ENCODE peak calls at places on chromosomes 3 and 15, in nine cellular contexts. E is left ventricle myocardium inferior, F is ovary, G is AG04449, D is fibroblast of mammary gland, Z is nephron progenitor cell, H is adrenal gland, Y is GM06990, X is heart left ventricle. C is an unnamed sample.
A peak's percentile ranks its signal among the peaks of the same experiment; 100 is the strongest.

GRCh38 chr15:93048759-93049161 is 40.3 kb downstream of the RGMA start:
- DNase-seq in E (no peak), F (no peak), G (no peak), D (peak; percentile 24), Z (no peak), H (no peak), Y (no peak), X (no peak), C (peak; percentile 49)

GRCh38 chr3:190010486-190010885 is 110.2 kb downstream of the P3H2 start:
- DNase-seq in E (no peak), F (no peak), G (no peak), D (no peak), Z (no peak), H (no peak), Y (no peak), X (no peak), C (no peak)

GRCh38 chr3:134331811-134332199 is 42.4 kb downstream of the AMOTL2 start:
- DNase-seq in E (no peak), F (no peak), G (no peak), D (no peak), Z (no peak), H (no peak), Y (no peak), X (no peak), C (peak; percentile 49)

GRCh38 chr3:149373235-149374125 is 4.0 kb downstream of the TM4SF1 start:
- DNase-seq in E (no peak), F (no peak), G (no peak), D (peak; percentile 94), Z (no peak), H (no peak), Y (no peak), X (no peak), C (peak; percentile 91)

GRCh38 chr3:124965413-124965812 is 30.9 kb upstream of the MUC13 start:
- DNase-seq in E (no peak), F (no peak), G (no peak), D (peak; percentile 46), Z (no peak), H (no peak), Y (no peak), X (no peak), C (no peak)

GRCh38 chr3:60536420-60536819 is 714.8 kb downstream of the FHIT start:
- DNase-seq in E (no peak), F (no peak), G (no peak), D (no peak), Z (peak; percentile 12), H (no peak), Y (peak; percentile 17), X (no peak), C (no peak)

GRCh38 chr15:66819084-66819483 is 117.0 kb downstream of the SMAD6 start:
- DNase-seq in E (no peak), F (no peak), G (no peak), D (peak; percentile 25), Z (no peak), H (no peak), Y (no peak), X (no peak), C (no peak)

GRCh38 chr3:194382892-194383223 is 13.3 kb upstream of the LRRC15 start:
- DNase-seq in E (no peak), F (no peak), G (no peak), D (no peak), Z (no peak), H (no peak), Y (no peak), X (no peak), C (no peak)

GRCh38 chr15:69919816-69920215 is 177.9 kb downstream of the TLE3 start:
- DNase-seq in E (no peak), F (no peak), G (no peak), D (no peak), Z (no peak), H (no peak), Y (no peak), X (no peak), C (no peak)

GRCh38 chr3:119601154-119601553 is 3.5 kb downstream of the PLA1A start:
- DNase-seq in E (no peak), F (no peak), G (no peak), D (no peak), Z (no peak), H (no peak), Y (no peak), X (no peak), C (no peak)

GRCh38 chr3:186971578-186971977 is 41.3 kb downstream of the ST6GAL1 start:
- DNase-seq in E (no peak), F (no peak), G (no peak), D (no peak), Z (no peak), H (no peak), Y (no peak), X (no peak), C (no peak)

GRCh38 chr3:172277151-172277652 is 171.1 kb downstream of the GHSR start:
- DNase-seq in E (no peak), F (no peak), G (no peak), D (no peak), Z (no peak), H (no peak), Y (no peak), X (no peak), C (no peak)

GRCh38 chr3:55587476-55587875 is 100.4 kb upstream of the WNT5A start:
- DNase-seq in E (no peak), F (no peak), G (no peak), D (no peak), Z (no peak), H (no peak), Y (no peak), X (no peak), C (no peak)

GRCh38 chr15:85707519-85708338 is 87.0 kb downstream of the KLHL25 start:
- DNase-seq in E (no peak), F (no peak), G (no peak), D (peak; percentile 44), Z (no peak), H (no peak), Y (no peak), X (peak; percentile 35), C (no peak)

DNA sequence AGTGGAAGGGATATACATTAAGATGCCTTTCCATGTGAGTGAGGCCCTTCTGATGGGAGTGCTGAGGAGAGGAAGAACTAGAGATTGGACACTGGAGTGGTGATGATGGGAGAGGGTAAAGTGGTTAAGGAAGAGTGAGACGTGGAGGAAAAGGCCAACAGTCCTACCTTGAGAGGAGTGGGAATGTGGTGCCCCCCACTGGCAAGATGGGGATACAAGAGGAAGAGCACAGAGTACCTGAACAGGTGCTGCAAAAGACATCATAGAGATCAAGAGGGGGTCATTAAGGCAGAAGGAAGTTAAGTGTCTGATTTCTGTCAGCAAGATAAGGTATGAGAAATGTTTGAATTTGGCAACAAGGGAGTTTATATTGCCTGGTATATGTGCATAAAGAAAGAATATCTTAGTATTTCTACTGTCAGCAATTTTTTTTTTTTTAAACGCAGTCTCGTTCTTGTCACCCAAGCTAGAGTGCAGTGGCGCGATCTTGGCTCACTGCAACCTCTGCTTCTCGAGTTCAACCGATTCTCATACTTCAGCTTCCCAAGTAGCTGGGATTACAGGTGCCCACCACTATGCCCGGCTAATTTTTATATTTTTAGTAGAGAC is 34.0 kb downstream of the ARIH2 start:
- DNase-seq in E (no peak), F (no peak), G (no peak), D (peak; percentile 18), Z (peak; percentile 25), H (no peak), Y (no peak), X (no peak), C (peak; percentile 54)
- TF ChIP-seq CTCF in E (peak; percentile 62), F (no peak), G (peak; percentile 25), D (peak; percentile 31), Z (peak; percentile 34), H (no peak), Y (peak; percentile 68), X (peak; percentile 21), C (peak; percentile 16)

GRCh38 chr15:40130118-40130517 is 21.4 kb upstream of the BMF start:
- DNase-seq in E (no peak), F (no peak), G (no peak), D (no peak), Z (no peak), H (no peak), Y (no peak), X (no peak), C (no peak)
- TF ChIP-seq CTCF in E (no peak), F (no peak), G (no peak), D (no peak), Z (no peak), H (no peak), Y (no peak), X (no peak), C (no peak)

DNA sequence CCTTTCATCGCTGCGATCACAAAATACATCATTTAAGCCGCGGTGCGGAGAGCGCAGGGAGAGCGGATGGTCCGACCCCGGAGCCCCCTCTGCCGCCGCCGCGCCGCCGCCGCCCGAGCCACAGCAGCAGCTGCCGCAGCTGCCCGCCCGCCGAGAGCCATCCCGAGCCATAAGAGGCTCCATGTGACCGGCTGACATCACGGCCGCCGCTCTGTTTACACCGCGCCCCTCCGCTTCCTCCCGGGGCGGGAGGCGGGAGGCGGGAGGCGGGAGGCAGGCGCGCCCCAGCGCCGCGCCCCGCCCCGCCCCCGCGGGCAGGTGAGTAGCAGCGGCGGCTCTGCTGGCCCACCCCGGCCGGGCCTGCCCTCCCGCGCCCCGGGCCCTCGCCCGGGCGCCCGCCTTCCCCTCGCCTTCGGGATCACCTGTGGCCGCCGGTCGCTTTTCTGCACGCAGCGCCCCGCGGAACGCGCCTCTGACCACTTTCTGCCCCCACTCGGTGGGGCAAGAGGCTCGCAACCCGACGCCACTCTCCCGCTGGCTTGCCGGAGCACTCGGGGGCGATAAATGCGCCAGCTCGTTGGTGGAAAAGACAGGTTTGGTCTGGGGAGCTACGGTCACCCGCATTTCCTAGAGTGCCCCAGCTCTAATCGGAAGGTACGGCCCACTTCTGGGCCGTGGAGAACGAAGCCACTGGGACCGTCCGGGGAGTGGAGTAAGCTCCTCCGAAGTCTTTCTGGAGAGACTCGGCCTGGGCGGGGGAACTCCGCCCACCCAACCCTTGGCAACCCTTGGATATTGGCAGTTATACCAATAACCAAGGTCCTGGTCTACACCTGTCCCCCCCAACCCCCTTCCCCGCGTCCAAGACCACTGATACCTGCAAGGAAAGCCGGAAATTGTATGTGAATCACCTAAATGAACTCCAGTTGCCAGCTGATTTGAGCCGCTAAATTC is 113.7 kb upstream of the ICE2 start:
- DNase-seq in E (peak; percentile 89), F (peak; percentile 89), G (no peak), D (peak; percentile 63), Z (peak; percentile 88), H (peak; percentile 91), Y (peak; percentile 75), X (peak; percentile 89), C (peak; percentile 66)
- TF ChIP-seq CTCF in E (peak; percentile 25), F (peak; percentile 34), G (peak; percentile 19), D (no peak), Z (no peak), H (no peak), Y (peak; percentile 43), X (no peak), C (no peak)

DNA sequence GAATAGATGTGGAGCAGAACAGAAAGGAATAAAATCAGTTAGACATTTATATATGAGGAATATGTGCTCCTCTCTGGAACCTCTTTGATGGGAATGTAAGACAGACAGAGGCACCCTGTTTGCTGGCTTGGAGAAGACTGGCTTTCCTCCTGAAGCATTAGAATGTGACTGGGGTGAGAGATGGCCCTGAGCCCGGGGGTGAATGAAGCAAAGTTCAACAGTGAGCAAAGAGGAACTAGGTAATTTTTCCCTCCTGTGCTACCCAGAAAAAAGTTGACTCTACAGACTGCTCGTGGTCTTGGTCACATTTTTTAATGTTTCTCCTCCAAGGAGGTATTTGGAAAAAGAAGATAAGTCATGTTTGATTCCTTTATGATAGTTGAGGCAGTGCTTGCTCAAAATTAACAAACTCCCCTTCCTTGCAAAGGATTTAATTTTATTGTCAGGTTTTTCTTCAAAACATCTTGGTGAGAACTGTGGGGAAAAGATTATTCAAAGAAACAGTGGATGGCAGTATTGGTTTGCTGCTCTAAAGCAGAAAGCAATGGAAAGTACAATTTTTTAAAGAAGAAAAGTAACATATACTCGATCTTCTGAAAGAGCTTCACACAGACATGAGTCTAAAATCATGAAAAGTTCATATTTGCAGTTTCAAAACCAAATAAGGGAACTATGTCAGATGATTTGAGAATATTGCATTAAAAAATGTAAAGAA is 370.4 kb upstream of the CDIN1 start:
- DNase-seq in E (no peak), F (no peak), G (no peak), D (peak; percentile 40), Z (no peak), H (no peak), Y (no peak), X (no peak), C (no peak)
- TF ChIP-seq CTCF in E (no peak), F (no peak), G (no peak), D (peak; percentile 26), Z (no peak), H (no peak), Y (no peak), X (no peak), C (no peak)